ENCODE peak calls at places on chromosomes 13 and 19, in eight cellular contexts. One of them, this sample, is unnamed.

GRCh38 chr13:102879793-102880499 is 34.1 kb downstream of the ERCC5 start:
- DNase-seq in left colon: no peak
- DNase-seq in RWPE1: no peak
- DNase-seq in fibroblast of pulmonary artery: no peak
- DNase-seq in cerebellum: no peak
- DNase-seq in naive thymus-derived CD4-positive, alpha-beta T cell: no peak
- DNase-seq in iPS DF 19.7: no peak
- DNase-seq in cardiac fibroblast: no peak
- DNase-seq in this sample: no peak

GRCh38 chr19:46529622-46530451 is 34.2 kb upstream of the PNMA8B start:
- DNase-seq in left colon: peak; percentile 67
- DNase-seq in RWPE1: peak; percentile 70
- DNase-seq in fibroblast of pulmonary artery: peak; percentile 73
- DNase-seq in cerebellum: peak; percentile 60
- DNase-seq in naive thymus-derived CD4-positive, alpha-beta T cell: peak; percentile 57
- DNase-seq in iPS DF 19.7: no peak
- DNase-seq in cardiac fibroblast: peak; percentile 75
- DNase-seq in this sample: no peak

GRCh38 chr13:65606622-65607021 is 1623.5 kb downstream of the PCDH9 start:
- DNase-seq in left colon: no peak
- DNase-seq in RWPE1: no peak
- DNase-seq in fibroblast of pulmonary artery: peak; percentile 58
- DNase-seq in cerebellum: no peak
- DNase-seq in naive thymus-derived CD4-positive, alpha-beta T cell: no peak
- DNase-seq in iPS DF 19.7: no peak
- DNase-seq in cardiac fibroblast: peak; percentile 58
- DNase-seq in this sample: no peak

GRCh38 chr13:71789952-71790351 is 77.1 kb downstream of the DACH1 start:
- DNase-seq in left colon: no peak
- DNase-seq in RWPE1: no peak
- DNase-seq in fibroblast of pulmonary artery: peak; percentile 4
- DNase-seq in cerebellum: no peak
- DNase-seq in naive thymus-derived CD4-positive, alpha-beta T cell: no peak
- DNase-seq in iPS DF 19.7: no peak
- DNase-seq in cardiac fibroblast: no peak
- DNase-seq in this sample: no peak

GRCh38 chr13:39226359-39226758 is 188.1 kb downstream of the NHLRC3 start:
- DNase-seq in left colon: no peak
- DNase-seq in RWPE1: no peak
- DNase-seq in fibroblast of pulmonary artery: no peak
- DNase-seq in cerebellum: no peak
- DNase-seq in naive thymus-derived CD4-positive, alpha-beta T cell: no peak
- DNase-seq in iPS DF 19.7: no peak
- DNase-seq in cardiac fibroblast: no peak
- DNase-seq in this sample: no peak

GRCh38 chr19:15453906-15454305 is 4.2 kb upstream of the WIZ start:
- DNase-seq in left colon: no peak
- DNase-seq in RWPE1: no peak
- DNase-seq in fibroblast of pulmonary artery: no peak
- DNase-seq in cerebellum: no peak
- DNase-seq in naive thymus-derived CD4-positive, alpha-beta T cell: no peak
- DNase-seq in iPS DF 19.7: no peak
- DNase-seq in cardiac fibroblast: no peak
- DNase-seq in this sample: no peak

GRCh38 chr13:112619730-112620639 is 32.0 kb upstream of the TUBGCP3 start:
- DNase-seq in left colon: no peak
- DNase-seq in RWPE1: peak; percentile 42
- DNase-seq in fibroblast of pulmonary artery: peak; percentile 24
- DNase-seq in cerebellum: no peak
- DNase-seq in naive thymus-derived CD4-positive, alpha-beta T cell: peak; percentile 11
- DNase-seq in iPS DF 19.7: peak; percentile 65
- DNase-seq in cardiac fibroblast: peak; percentile 20
- DNase-seq in this sample: no peak

GRCh38 chr19:19459099-19459498 is 53.6 kb downstream of the GATAD2A start:
- DNase-seq in left colon: no peak
- DNase-seq in RWPE1: no peak
- DNase-seq in fibroblast of pulmonary artery: peak; percentile 36
- DNase-seq in cerebellum: no peak
- DNase-seq in naive thymus-derived CD4-positive, alpha-beta T cell: peak; percentile 34
- DNase-seq in iPS DF 19.7: no peak
- DNase-seq in cardiac fibroblast: no peak
- DNase-seq in this sample: no peak

GRCh38 chr13:45278096-45278645 is 62.8 kb downstream of the TPT1 start:
- DNase-seq in left colon: no peak
- DNase-seq in RWPE1: no peak
- DNase-seq in fibroblast of pulmonary artery: peak; percentile 62
- DNase-seq in cerebellum: no peak
- DNase-seq in naive thymus-derived CD4-positive, alpha-beta T cell: no peak
- DNase-seq in iPS DF 19.7: no peak
- DNase-seq in cardiac fibroblast: peak; percentile 64
- DNase-seq in this sample: no peak

GRCh38 chr19:30070970-30071632 is 129.1 kb downstream of the URI1 start:
- DNase-seq in left colon: no peak
- DNase-seq in RWPE1: no peak
- DNase-seq in fibroblast of pulmonary artery: no peak
- DNase-seq in cerebellum: peak; percentile 95
- DNase-seq in naive thymus-derived CD4-positive, alpha-beta T cell: no peak
- DNase-seq in iPS DF 19.7: no peak
- DNase-seq in cardiac fibroblast: no peak
- DNase-seq in this sample: no peak

This sample was measured in NT2/D1.